ENCODE peak calls at places on chromosomes 12 and 14, in seven cellular contexts. V, R, D, J, B, E and I are unnamed samples.

GRCh38 chr14:67483599-67484270 is 4.8 kb downstream of the TMEM229B start:
- DNase-seq in V (no peak), R (no peak), D (no peak), J (no peak), B (no peak), E (no peak), I (no peak)

GRCh38 chr14:51978566-51979398 is 10.6 kb upstream of the RTRAF start:
- DNase-seq in V (peak), R (peak), D (peak), J (no peak), B (peak), E (peak), I (peak)

GRCh38 chr12:129641916-129642315 is 261.9 kb downstream of the TMEM132D start:
- DNase-seq in V (no peak), R (no peak), D (no peak), J (no peak), B (no peak), E (no peak), I (no peak)

GRCh38 chr12:3222935-3223334 is 145.8 kb downstream of the TSPAN9 start:
- DNase-seq in V (no peak), R (no peak), D (peak), J (no peak), B (no peak), E (no peak), I (no peak)

GRCh38 chr12:50659690-50660424 is 104.0 kb upstream of the ATF1 start:
- DNase-seq in V (no peak), R (no peak), D (no peak), J (no peak), B (no peak), E (no peak), I (no peak)

GRCh38 chr12:77299910-77300772 is 234.8 kb upstream of the E2F7 start:
- DNase-seq in V (no peak), R (no peak), D (no peak), J (no peak), B (no peak), E (no peak), I (no peak)

GRCh38 chr14:90574640-90575131 is 177.9 kb downstream of the CALM1 start:
- DNase-seq in V (no peak), R (no peak), D (peak), J (no peak), B (no peak), E (no peak), I (no peak)

GRCh38 chr12:71300772-71301675 is 138.6 kb upstream of the LGR5 start:
- DNase-seq in V (no peak), R (no peak), D (no peak), J (no peak), B (no peak), E (no peak), I (no peak)

GRCh38 chr14:60721331-60722162 is 2.6 kb downstream of the SIX4 start:
- DNase-seq in V (peak), R (peak), D (peak), J (no peak), B (peak), E (peak), I (peak)

GRCh38 chr12:64883264-64884163 is 59.1 kb downstream of the TBC1D30 start:
- DNase-seq in V (no peak), R (no peak), D (no peak), J (no peak), B (no peak), E (no peak), I (no peak)

GRCh38 chr14:48323655-48324054 is 648.2 kb upstream of the MDGA2 start:
- DNase-seq in V (no peak), R (no peak), D (no peak), J (no peak), B (no peak), E (no peak), I (no peak)

GRCh38 chr12:112122823-112123690 is 2.3 kb upstream of the TRAFD1 start:
- DNase-seq in V (no peak), R (no peak), D (no peak), J (no peak), B (no peak), E (no peak), I (no peak)

GRCh38 chr12:51371295-51371953 is 19.8 kb downstream of the GALNT6 start:
- DNase-seq in V (peak), R (no peak), D (no peak), J (no peak), B (no peak), E (no peak), I (no peak)

GRCh38 chr12:117900561-117900960 is 68.2 kb downstream of the KSR2 start:
- DNase-seq in V (no peak), R (no peak), D (no peak), J (no peak), B (no peak), E (no peak), I (no peak)

GRCh38 chr14:49051328-49052060 is 534.7 kb downstream of the RPS29 start:
- DNase-seq in V (no peak), R (no peak), D (no peak), J (no peak), B (no peak), E (no peak), I (no peak)

GRCh38 chr12:50505386-50505827 is 622 bp downstream of the DIP2B start:
- DNase-seq in V (peak), R (no peak), D (no peak), J (no peak), B (peak), E (peak), I (no peak)

GRCh38 chr14:98018626-98019025 is 1221.4 kb downstream of the VRK1 start:
- DNase-seq in V (no peak), R (no peak), D (no peak), J (no peak), B (no peak), E (no peak), I (no peak)

GRCh38 chr14:58078068-58078467 is 73.9 kb downstream of the ARMH4 start:
- DNase-seq in V (no peak), R (no peak), D (no peak), J (no peak), B (no peak), E (no peak), I (no peak)

GRCh38 chr12:52561880-52562449 is 9.0 kb upstream of the KRT71 start:
- DNase-seq in V (no peak), R (no peak), D (no peak), J (no peak), B (no peak), E (no peak), I (no peak)

GRCh38 chr14:71588028-71588427 is 344.2 kb upstream of the RGS6 start:
- DNase-seq in V (no peak), R (no peak), D (no peak), J (no peak), B (no peak), E (no peak), I (no peak)

GRCh38 chr14:99950191-99950590 is 115.0 kb upstream of the EVL start:
- DNase-seq in V (no peak), R (no peak), D (no peak), J (no peak), B (no peak), E (no peak), I (no peak)

GRCh38 chr12:23415180-23415579 is 534.3 kb downstream of the SOX5 start:
- DNase-seq in V (no peak), R (no peak), D (no peak), J (no peak), B (no peak), E (no peak), I (no peak)